ENCODE peak calls at places on chromosomes 16 and 17, in five cellular contexts. R is mesendoderm, X is MM.1S, O is neuronal stem cell, U is fibroblast of lung. J is an unnamed sample.

GRCh38 chr17:68441064-68441770 is 16.1 kb downstream of the WIPI1 start:
- DNase-seq in R (no peak), X (no peak), O (no peak), U (no peak), J (no peak)

GRCh38 chr16:55033225-55034156 is 102.8 kb downstream of the IRX5 start:
- DNase-seq in R (no peak), X (no peak), O (no peak), U (no peak), J (no peak)

GRCh38 chr17:6910987-6911603 is 79.6 kb upstream of the TEKT1 start:
- DNase-seq in R (peak; percentile 40), X (peak; percentile 41), O (no peak), U (peak; percentile 71), J (peak; percentile 89)

GRCh38 chr17:19928299-19928698 is 49.3 kb downstream of the AKAP10 start:
- DNase-seq in R (no peak), X (peak; percentile 51), O (no peak), U (peak; percentile 84), J (peak; percentile 69)

GRCh38 chr17:67639555-67639954 is 78.2 kb upstream of the NOL11 start:
- DNase-seq in R (no peak), X (no peak), O (no peak), U (peak; percentile 13), J (no peak)

GRCh38 chr16:68408428-68408827 is 39.9 kb downstream of the SMPD3 start:
- DNase-seq in R (no peak), X (no peak), O (no peak), U (no peak), J (no peak)

GRCh38 chr17:67248291-67248690 is 3.3 kb upstream of the HELZ start:
- DNase-seq in R (no peak), X (no peak), O (no peak), U (no peak), J (no peak)

GRCh38 chr17:41466988-41467387 is at the start of gene KRT32:
- DNase-seq in R (no peak), X (no peak), O (no peak), U (no peak), J (no peak)

GRCh38 chr17:78147315-78147998 is 1.3 kb downstream of the C17orf99 start:
- DNase-seq in R (no peak), X (peak; percentile 68), O (no peak), U (no peak), J (no peak)

GRCh38 chr16:14365200-14365851 is 264.7 kb downstream of the PARN start:
- DNase-seq in R (no peak), X (no peak), O (no peak), U (no peak), J (no peak)

GRCh38 chr16:49281843-49282642 is 405 bp upstream of the CBLN1 start:
- DNase-seq in R (peak; percentile 97), X (peak; percentile 96), O (peak; percentile 98), U (peak; percentile 23), J (peak; percentile 49)

GRCh38 chr16:11204513-11205047 is 51.4 kb downstream of the SOCS1 start:
- DNase-seq in R (no peak), X (no peak), O (no peak), U (no peak), J (no peak)

GRCh38 chr16:53872248-53873221 is 168.6 kb downstream of the FTO start:
- DNase-seq in R (no peak), X (no peak), O (no peak), U (peak; percentile 39), J (peak; percentile 51)

GRCh38 chr16:24645739-24646645 is 83.5 kb upstream of the TNRC6A start:
- DNase-seq in R (no peak), X (no peak), O (no peak), U (peak; percentile 100), J (peak; percentile 99)

GRCh38 chr16:84048306-84048705 is 5.7 kb upstream of the SLC38A8 start:
- DNase-seq in R (peak; percentile 43), X (no peak), O (no peak), U (no peak), J (no peak)

GRCh38 chr17:74042744-74043486 is 160.6 kb upstream of the RPL38 start:
- DNase-seq in R (peak; percentile 91), X (no peak), O (no peak), U (peak; percentile 31), J (no peak)

GRCh38 chr17:35167666-35168065 is 20.0 kb downstream of the UNC45B start:
- DNase-seq in R (no peak), X (no peak), O (no peak), U (peak; percentile 10), J (no peak)

GRCh38 chr16:53745753-53746258 is 41.9 kb downstream of the FTO start:
- DNase-seq in R (peak; percentile 75), X (no peak), O (no peak), U (peak; percentile 21), J (peak; percentile 47)

GRCh38 chr17:79478051-79478461 is 132.8 kb downstream of the RBFOX3 start:
- DNase-seq in R (no peak), X (no peak), O (no peak), U (no peak), J (no peak)

GRCh38 chr16:630815-631405 is at the start of gene WFIKKN1:
- DNase-seq in R (peak; percentile 40), X (no peak), O (peak; percentile 93), U (no peak), J (no peak)

GRCh38 chr17:28367641-28368305 is 2.3 kb downstream of the VTN start:
- DNase-seq in R (no peak), X (no peak), O (no peak), U (no peak), J (no peak)

GRCh38 chr16:30609002-30609927 is 924 bp downstream of the ZNF689 start:
- DNase-seq in R (peak; percentile 67), X (peak; percentile 37), O (no peak), U (peak; percentile 42), J (no peak)

GRCh38 chr16:81611721-81612120 is 167.1 kb downstream of the CMIP start:
- DNase-seq in R (no peak), X (no peak), O (no peak), U (no peak), J (no peak)

GRCh38 chr17:62740066-62740465 is 68.0 kb downstream of the MARCHF10 start:
- DNase-seq in R (peak; percentile 58), X (no peak), O (no peak), U (no peak), J (peak; percentile 70)

GRCh38 chr17:4541041-4541327 is 14.2 kb downstream of the MYBBP1A start:
- DNase-seq in R (no peak), X (no peak), O (no peak), U (no peak), J (no peak)

GRCh38 chr16:85167589-85168537 is 55.6 kb upstream of the CIBAR2 start:
- DNase-seq in R (peak; percentile 78), X (no peak), O (no peak), U (no peak), J (no peak)

DNA sequence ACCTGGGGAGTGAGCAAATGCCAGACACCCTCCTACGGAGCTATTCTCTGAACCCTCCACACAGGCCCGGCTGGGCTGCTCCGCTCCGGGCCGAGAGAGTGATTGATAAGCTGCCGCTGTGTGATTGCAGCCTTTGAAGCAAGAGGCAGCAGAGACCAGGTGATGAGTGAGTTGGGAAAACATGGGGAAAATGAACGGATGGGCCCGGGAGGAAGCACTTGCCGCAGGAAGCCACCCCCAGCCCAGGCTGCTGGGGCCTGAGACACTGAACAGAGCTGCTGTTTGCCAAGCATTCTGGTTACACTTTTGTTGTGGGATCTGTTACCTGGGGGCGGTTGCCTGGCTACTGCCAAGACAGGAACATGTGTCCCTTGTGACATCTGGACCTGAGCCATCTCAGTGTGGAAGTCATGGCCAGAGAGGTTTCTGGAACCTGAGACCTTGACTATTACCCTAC is 46.4 kb upstream of the KLHDC4 start:
- DNase-seq in R (no peak), X (no peak), O (no peak), U (no peak), J (no peak)
- H3K9ac ChIP-seq in R (no peak overlapping the region), X (no peak overlapping the region), O (no peak overlapping the region), U (no peak overlapping the region), J (no peak overlapping the region)

DNA sequence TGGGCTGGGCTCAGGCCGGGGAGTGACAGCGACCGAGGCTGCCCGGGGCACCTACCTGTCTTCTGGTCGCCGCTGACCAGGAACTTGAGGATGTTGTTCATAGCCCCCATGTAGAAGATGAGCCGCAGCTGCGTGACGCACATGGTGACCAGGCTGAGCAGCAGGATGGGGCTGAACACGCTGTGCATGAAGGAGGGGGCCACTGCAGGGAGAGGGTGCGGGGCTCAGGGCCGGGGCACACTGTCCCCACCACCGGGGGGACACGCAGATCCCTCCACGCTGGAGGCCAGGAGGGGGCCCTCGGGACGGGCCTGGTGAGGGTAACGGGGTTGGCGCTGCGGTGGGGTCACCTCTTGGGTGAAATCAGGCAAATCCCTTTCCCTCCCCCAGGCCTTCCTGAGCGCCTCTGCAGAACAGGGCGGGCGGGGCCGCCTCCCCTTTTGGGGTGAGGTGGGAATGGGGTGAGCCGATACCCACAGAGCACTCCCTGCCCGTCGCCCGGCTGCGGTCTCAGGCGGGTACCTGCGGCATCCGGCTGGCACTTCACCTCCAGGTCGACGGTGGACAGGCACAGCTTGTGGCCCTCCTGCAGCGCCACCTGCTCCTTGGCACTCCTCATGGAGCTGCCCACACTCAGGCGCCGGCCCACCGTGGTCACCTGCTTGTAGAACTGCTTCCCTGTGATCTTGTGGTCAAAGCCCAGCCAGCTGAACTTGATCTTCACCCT is 28.3 kb upstream of the PITPNA start:
- DNase-seq in R (no peak), X (no peak), O (no peak), U (no peak), J (no peak)
- H3K9ac ChIP-seq in R (no peak overlapping the region), X (no peak overlapping the region), O (no peak overlapping the region), U (no peak overlapping the region), J (peak overlapping the region; percentile 67)

GRCh38 chr16:89409161-89409711 is 81.1 kb downstream of the ANKRD11 start:
- DNase-seq in R (peak; percentile 85), X (no peak), O (no peak), U (no peak), J (no peak)

GRCh38 chr16:89407282-89407924 is 83.0 kb downstream of the ANKRD11 start:
- DNase-seq in R (peak; percentile 44), X (no peak), O (no peak), U (no peak), J (no peak)

GRCh38 chr16:89407925-89408300 is 82.4 kb downstream of the ANKRD11 start:
- DNase-seq in R (no peak), X (no peak), O (no peak), U (peak; percentile 42), J (no peak)

GRCh38 chr16:89406277-89406888 is 84.0 kb downstream of the ANKRD11 start:
- DNase-seq in R (no peak), X (no peak), O (no peak), U (no peak), J (no peak)

DNA sequence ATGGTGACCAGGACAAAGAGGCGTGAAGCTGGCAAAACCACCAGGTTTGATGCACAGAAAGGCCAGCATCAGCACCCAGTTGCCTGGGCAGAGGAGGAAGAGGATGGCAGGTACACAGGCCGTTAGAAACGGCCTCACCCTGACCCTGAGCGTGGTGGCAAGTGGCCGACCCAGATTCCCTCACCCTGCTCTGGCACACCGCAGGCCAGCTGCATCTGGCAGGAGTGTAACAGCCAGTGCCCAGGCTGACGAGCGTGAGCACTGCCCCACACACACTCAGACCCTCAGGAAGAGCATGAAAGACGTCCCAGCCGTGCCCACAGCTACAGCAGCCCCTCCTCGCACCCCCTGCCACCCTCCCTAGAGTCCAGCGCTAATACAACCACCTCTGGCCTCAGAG is 82.0 kb downstream of the ANKRD11 start:
- DNase-seq in R (no peak), X (no peak), O (no peak), U (no peak), J (no peak)
- H3K9ac ChIP-seq in R (no peak overlapping the region), X (no peak overlapping the region), O (no peak overlapping the region), U (no peak overlapping the region), J (peak overlapping the region; percentile 9)

DNA sequence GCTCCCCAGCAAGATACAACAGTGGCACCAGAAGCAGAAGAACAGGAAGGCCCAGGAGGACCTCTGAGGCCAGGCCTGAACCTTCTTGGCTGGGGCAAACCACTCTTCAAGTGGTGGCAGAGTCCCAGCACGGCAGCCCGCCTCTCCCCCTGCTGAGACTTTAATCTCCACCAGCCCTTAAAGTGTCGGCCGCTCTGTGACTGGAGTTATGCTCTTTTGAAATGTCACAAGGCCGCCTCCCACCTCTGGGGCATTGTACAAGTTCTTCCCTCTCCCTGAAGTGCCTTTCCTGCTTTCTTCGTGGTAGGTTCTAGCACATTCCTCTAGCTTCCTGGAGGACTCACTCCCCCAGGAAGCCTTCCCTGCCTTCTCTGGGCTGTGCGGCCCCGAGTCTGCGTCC is 11.9 kb downstream of the CES3 start:
- DNase-seq in R (peak; percentile 30), X (no peak), O (no peak), U (no peak), J (no peak)
- H3K9ac ChIP-seq in R (no peak overlapping the region), X (no peak overlapping the region), O (peak overlapping the region; percentile 2), U (no peak overlapping the region), J (no peak overlapping the region)

J was measured in adipocyte.